ENCODE peak calls at places on chromosomes 7 and 10, in ten cellular contexts. Q, J, G, E, Z, U, H, N, R and M are unnamed samples.

GRCh38 chr10:30284860-30285594 is 64.1 kb downstream of the MTPAP start:
- DNase-seq in Q (no peak), J (no peak), G (peak), E (no peak), Z (no peak), U (no peak), H (no peak), N (no peak), R (no peak), M (no peak)

GRCh38 chr10:78567680-78568453 is 500.9 kb upstream of the ZMIZ1 start:
- DNase-seq in Q (peak), J (no peak), G (no peak), E (no peak), Z (no peak), U (no peak), H (no peak), N (no peak), R (no peak), M (no peak)

GRCh38 chr10:127155221-127155620 is 41.2 kb downstream of the INSYN2A start:
- DNase-seq in Q (no peak), J (no peak), G (no peak), E (no peak), Z (no peak), U (no peak), H (no peak), N (no peak), R (no peak), M (no peak)

GRCh38 chr10:14010083-14010551 is 320.6 kb downstream of the FRMD4A start:
- DNase-seq in Q (no peak), J (no peak), G (no peak), E (no peak), Z (no peak), U (no peak), H (no peak), N (no peak), R (no peak), M (no peak)

GRCh38 chr10:52961298-52961697 is 188.7 kb upstream of the MBL2 start:
- DNase-seq in Q (no peak), J (no peak), G (no peak), E (no peak), Z (no peak), U (no peak), H (no peak), N (no peak), R (no peak), M (no peak)

GRCh38 chr10:126521354-126521753 is 133.1 kb upstream of the ADAM12 start:
- DNase-seq in Q (no peak), J (peak), G (no peak), E (peak), Z (no peak), U (no peak), H (no peak), N (no peak), R (no peak), M (no peak)

GRCh38 chr10:64089648-64090047 is 568.4 kb downstream of the REEP3 start:
- DNase-seq in Q (no peak), J (no peak), G (no peak), E (no peak), Z (no peak), U (no peak), H (no peak), N (no peak), R (no peak), M (no peak)

GRCh38 chr7:155009570-155010157 is 6.7 kb upstream of the PAXIP1 start:
- DNase-seq in Q (no peak), J (no peak), G (peak), E (no peak), Z (no peak), U (no peak), H (no peak), N (no peak), R (no peak), M (no peak)

GRCh38 chr7:73429218-73429617 is 4.4 kb upstream of the FZD9 start:
- DNase-seq in Q (no peak), J (no peak), G (peak), E (no peak), Z (no peak), U (no peak), H (no peak), N (no peak), R (no peak), M (no peak)

GRCh38 chr10:124667425-124668130 is 76.6 kb downstream of the FAM53B start:
- DNase-seq in Q (no peak), J (no peak), G (peak), E (no peak), Z (no peak), U (no peak), H (no peak), N (no peak), R (peak), M (no peak)

GRCh38 chr7:121504478-121504877 is 108.4 kb upstream of the FAM3C start:
- DNase-seq in Q (no peak), J (no peak), G (no peak), E (peak), Z (no peak), U (no peak), H (no peak), N (no peak), R (no peak), M (no peak)

GRCh38 chr7:98213296-98213873 is 2.1 kb downstream of the BHLHA15 start:
- DNase-seq in Q (peak), J (no peak), G (peak), E (no peak), Z (no peak), U (no peak), H (no peak), N (no peak), R (no peak), M (no peak)

GRCh38 chr7:42745357-42746022 is 166.4 kb downstream of the C7orf25 start:
- DNase-seq in Q (no peak), J (peak), G (peak), E (no peak), Z (no peak), U (no peak), H (no peak), N (no peak), R (peak), M (no peak)

GRCh38 chr10:66827353-66827752 is 98.5 kb upstream of the LRRTM3 start:
- DNase-seq in Q (no peak), J (no peak), G (no peak), E (peak), Z (no peak), U (no peak), H (no peak), N (no peak), R (no peak), M (no peak)

GRCh38 chr7:108204281-108204796 is 74.2 kb upstream of the LAMB4 start:
- DNase-seq in Q (no peak), J (no peak), G (no peak), E (no peak), Z (no peak), U (no peak), H (no peak), N (no peak), R (no peak), M (no peak)

GRCh38 chr10:17171131-17171530 is 30.3 kb downstream of the TRDMT1 start:
- DNase-seq in Q (no peak), J (no peak), G (no peak), E (no peak), Z (no peak), U (no peak), H (no peak), N (no peak), R (no peak), M (no peak)

GRCh38 chr7:151735186-151735853 is 141.6 kb downstream of the PRKAG2 start:
- DNase-seq in Q (no peak), J (no peak), G (no peak), E (peak), Z (no peak), U (no peak), H (no peak), N (no peak), R (no peak), M (no peak)

GRCh38 chr10:12482586-12482985 is 133.2 kb downstream of the CAMK1D start:
- DNase-seq in Q (no peak), J (no peak), G (no peak), E (no peak), Z (no peak), U (no peak), H (no peak), N (no peak), R (no peak), M (no peak)

GRCh38 chr7:74234549-74234948 is 19.6 kb downstream of the RFC2 start:
- DNase-seq in Q (no peak), J (no peak), G (no peak), E (no peak), Z (no peak), U (no peak), H (no peak), N (no peak), R (no peak), M (no peak)

GRCh38 chr7:43509906-43510305 is 73.0 kb upstream of the STK17A start:
- DNase-seq in Q (no peak), J (no peak), G (no peak), E (no peak), Z (no peak), U (no peak), H (no peak), N (no peak), R (no peak), M (peak)

GRCh38 chr7:2643386-2644229 is 11.8 kb downstream of the TTYH3 start:
- DNase-seq in Q (peak), J (no peak), G (peak), E (no peak), Z (no peak), U (no peak), H (no peak), N (no peak), R (no peak), M (no peak)

GRCh38 chr7:35565927-35566326 is 129.0 kb downstream of the HERPUD2 start:
- DNase-seq in Q (no peak), J (no peak), G (no peak), E (no peak), Z (no peak), U (no peak), H (no peak), N (no peak), R (no peak), M (no peak)

GRCh38 chr10:73117976-73118743 is 7.9 kb downstream of the NUDT13 start:
- DNase-seq in Q (no peak), J (no peak), G (no peak), E (peak), Z (no peak), U (no peak), H (no peak), N (no peak), R (no peak), M (peak)

GRCh38 chr7:1851731-1852531 is 181.9 kb downstream of the ELFN1 start:
- DNase-seq in Q (peak), J (no peak), G (no peak), E (no peak), Z (no peak), U (no peak), H (no peak), N (no peak), R (no peak), M (no peak)

GRCh38 chr7:29343379-29343778 is 148.8 kb downstream of the CHN2 start:
- DNase-seq in Q (no peak), J (no peak), G (no peak), E (no peak), Z (no peak), U (no peak), H (no peak), N (no peak), R (no peak), M (no peak)

GRCh38 chr10:79981356-79981672 is 32.4 kb upstream of the SFTPD start:
- DNase-seq in Q (no peak), J (no peak), G (no peak), E (no peak), Z (no peak), U (no peak), H (no peak), N (no peak), R (no peak), M (no peak)

GRCh38 chr7:78073470-78074382 is 275.2 kb downstream of the PHTF2 start:
- DNase-seq in Q (no peak), J (peak), G (no peak), E (peak), Z (no peak), U (no peak), H (no peak), N (no peak), R (no peak), M (no peak)

GRCh38 chr7:57215423-57215822 is 83.2 kb upstream of the ZNF479 start:
- DNase-seq in Q (no peak), J (no peak), G (no peak), E (no peak), Z (no peak), U (no peak), H (no peak), N (no peak), R (no peak), M (no peak)

GRCh38 chr7:132347858-132348257 is 228.4 kb downstream of the PLXNA4 start:
- DNase-seq in Q (no peak), J (no peak), G (no peak), E (no peak), Z (no peak), U (no peak), H (no peak), N (no peak), R (no peak), M (no peak)

GRCh38 chr7:143296686-143297085 is 8.5 kb downstream of the CASP2 start:
- DNase-seq in Q (no peak), J (no peak), G (no peak), E (no peak), Z (no peak), U (no peak), H (no peak), N (no peak), R (no peak), M (no peak)

GRCh38 chr7:143292873-143293272 is 4.7 kb downstream of the CASP2 start:
- DNase-seq in Q (no peak), J (no peak), G (no peak), E (no peak), Z (no peak), U (no peak), H (no peak), N (no peak), R (no peak), M (no peak)

GRCh38 chr7:143299346-143299745 is 11.2 kb downstream of the CASP2 start:
- DNase-seq in Q (no peak), J (no peak), G (no peak), E (no peak), Z (no peak), U (no peak), H (no peak), N (no peak), R (no peak), M (no peak)

GRCh38 chr7:143299840-143300239 is 11.7 kb downstream of the CASP2 start:
- DNase-seq in Q (no peak), J (no peak), G (peak), E (no peak), Z (peak), U (no peak), H (peak), N (no peak), R (peak), M (no peak)

DNA sequence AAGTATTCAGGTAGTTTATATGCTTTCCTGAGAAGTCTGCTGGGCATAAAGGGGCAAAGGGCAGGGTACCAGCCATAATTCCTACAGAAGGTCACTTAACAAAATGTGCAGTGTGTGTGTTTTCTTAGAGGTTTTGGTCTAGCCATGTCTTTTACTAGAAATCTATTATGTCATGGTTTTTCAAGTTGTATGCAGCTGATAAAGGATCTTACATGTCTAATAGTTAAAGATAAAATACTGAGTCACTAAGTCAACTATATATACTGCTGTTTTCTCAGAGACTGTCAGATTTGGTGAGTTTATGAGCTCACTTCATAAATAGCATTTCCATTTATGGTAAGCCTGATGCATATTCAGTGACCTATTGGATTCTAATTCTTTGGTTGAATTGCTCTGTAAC is 7.7 kb downstream of the CASP2 start:
- DNase-seq in Q (no peak), J (no peak), G (no peak), E (peak), Z (no peak), U (no peak), H (no peak), N (no peak), R (no peak), M (no peak)
- H3K27ac ChIP-seq in Q (no peak), J (no peak), G (no peak), E (no peak), Z (no peak), U (no peak), H (no peak), N (no peak), R (no peak), M (no peak)

GRCh38 chr7:117019786-117020604 is 66.7 kb downstream of the ST7 start:
- DNase-seq in Q (peak), J (peak), G (peak), E (no peak), Z (no peak), U (peak), H (peak), N (peak), R (peak), M (peak)
- H3K27ac ChIP-seq in Q (peak), J (peak), G (peak), E (no peak), Z (no peak), U (peak), H (peak), N (peak), R (no peak), M (peak)

DNA sequence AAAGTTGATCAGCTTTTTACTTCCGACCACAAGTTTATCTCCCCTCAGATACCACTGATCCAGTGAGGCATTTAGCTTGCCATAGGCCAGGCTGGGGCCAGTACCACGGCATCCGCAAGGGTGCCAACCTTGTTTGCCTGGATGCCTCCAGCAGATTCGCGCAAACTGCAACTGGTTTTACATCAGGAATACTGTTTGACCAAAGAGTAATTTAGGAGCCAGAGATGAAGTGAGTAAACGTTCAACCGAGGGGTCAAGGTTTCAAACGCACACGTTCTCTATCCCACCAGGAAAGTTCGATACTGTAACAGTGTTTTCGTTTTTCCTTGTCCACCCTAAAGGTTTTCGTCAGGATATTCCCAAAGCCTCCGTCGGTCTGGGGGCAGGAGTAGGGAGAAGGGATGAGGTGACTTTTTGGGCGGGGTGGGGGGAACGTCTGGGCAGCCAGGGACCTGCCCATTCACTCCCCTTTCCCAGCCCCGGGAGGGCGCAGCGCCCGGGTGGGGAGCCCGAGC is at the start of gene MDFIC:
- DNase-seq in Q (no peak), J (no peak), G (peak), E (no peak), Z (no peak), U (no peak), H (no peak), N (no peak), R (peak), M (no peak)
- H3K27ac ChIP-seq in Q (peak), J (peak), G (no peak), E (peak), Z (peak), U (peak), H (no peak), N (peak), R (peak), M (peak)

GRCh38 chr10:97608991-97609561 is 19.6 kb downstream of the C10orf62 start:
- DNase-seq in Q (no peak), J (no peak), G (no peak), E (no peak), Z (no peak), U (no peak), H (no peak), N (no peak), R (no peak), M (no peak)
- H3K27ac ChIP-seq in Q (peak), J (peak), G (no peak), E (no peak), Z (no peak), U (peak), H (no peak), N (no peak), R (no peak), M (no peak)

GRCh38 chr10:97336446-97336845 is 1.9 kb upstream of the FRAT2 start:
- DNase-seq in Q (no peak), J (no peak), G (no peak), E (no peak), Z (no peak), U (no peak), H (no peak), N (no peak), R (no peak), M (no peak)
- H3K27ac ChIP-seq in Q (no peak), J (peak), G (no peak), E (peak), Z (no peak), U (no peak), H (peak), N (no peak), R (no peak), M (peak)

DNA sequence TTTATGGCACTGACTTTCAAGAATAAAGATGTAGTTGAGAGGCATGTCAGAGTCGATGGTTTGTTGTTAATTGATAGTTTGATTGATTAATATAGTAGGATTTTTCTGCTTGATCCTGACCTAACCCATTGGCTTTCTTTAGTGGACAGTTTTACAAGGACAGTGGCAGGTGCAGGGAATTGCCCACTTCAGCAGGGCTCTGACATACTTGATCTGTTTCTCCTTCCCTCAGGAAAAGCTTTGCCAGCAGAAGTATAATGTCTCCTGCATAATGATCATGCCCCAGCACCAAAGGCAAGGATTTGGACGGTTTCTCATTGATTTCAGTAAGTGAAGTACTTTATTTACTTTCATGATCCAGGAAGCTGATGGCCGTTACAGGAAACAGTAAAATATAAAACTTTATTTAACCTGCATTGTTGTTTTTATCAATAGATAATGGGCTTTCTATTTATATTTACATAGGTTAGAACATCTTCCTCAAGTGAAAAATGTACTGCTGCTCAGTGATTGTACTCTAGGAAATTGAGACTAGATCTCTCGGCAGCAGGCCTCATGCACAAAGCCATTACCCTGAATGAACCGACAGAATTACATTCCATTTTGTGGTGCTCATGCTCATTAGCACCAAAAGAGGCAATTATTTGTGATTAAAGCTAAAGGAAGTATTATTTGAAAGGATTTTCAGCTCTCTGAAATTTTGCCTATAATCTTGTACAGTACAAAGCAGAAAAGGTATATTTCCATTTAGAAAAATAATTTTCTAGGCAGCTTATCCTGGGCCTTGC is 122.5 kb upstream of the SAMD8 start:
- DNase-seq in Q (no peak), J (no peak), G (no peak), E (no peak), Z (no peak), U (no peak), H (no peak), N (no peak), R (no peak), M (no peak)
- H3K27ac ChIP-seq in Q (no peak), J (no peak), G (no peak), E (no peak), Z (no peak), U (peak), H (no peak), N (no peak), R (no peak), M (no peak)

DNA sequence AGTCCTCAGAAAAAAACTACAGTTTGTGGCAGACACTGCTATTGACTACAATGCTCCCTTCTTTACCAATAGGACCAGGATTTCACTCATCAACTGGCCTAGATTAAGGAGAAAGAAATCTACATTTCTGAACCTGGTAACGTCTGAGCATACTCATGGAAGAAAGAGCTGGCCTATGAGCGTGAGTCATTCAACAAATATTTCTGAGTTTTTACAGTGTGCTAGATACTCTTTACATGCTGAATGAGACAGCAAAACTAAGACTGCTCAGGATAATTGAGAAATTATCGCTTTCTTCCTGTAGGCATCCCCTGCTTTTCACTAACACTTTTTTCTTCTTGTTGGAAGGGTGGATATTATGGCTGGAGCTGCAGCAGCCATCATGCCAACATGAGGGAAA is 609.7 kb downstream of the TNS3 start:
- DNase-seq in Q (no peak), J (no peak), G (no peak), E (peak), Z (no peak), U (no peak), H (no peak), N (no peak), R (no peak), M (no peak)
- H3K27ac ChIP-seq in Q (no peak), J (no peak), G (no peak), E (peak), Z (no peak), U (no peak), H (no peak), N (no peak), R (no peak), M (peak)